ENCODE peak calls at places on chromosomes 6 and 20, in six cellular contexts. One of them, this sample, is unnamed. For H3K27me3, the result is how much of the 10 kb centered on the place peaks cover.

GRCh38 chr6:150336299-150336698 is 32.5 kb upstream of the IYD start:
- DNase-seq in body of pancreas: no peak
- DNase-seq in mesendoderm: no peak
- DNase-seq in right cardiac atrium: no peak
- DNase-seq in hepatocyte: peak
- DNase-seq in psoas muscle: no peak
- DNase-seq in this sample: no peak

GRCh38 chr20:63503524-63503923 is 4.6 kb upstream of the EEF1A2 start:
- DNase-seq in body of pancreas: no peak
- DNase-seq in mesendoderm: no peak
- DNase-seq in right cardiac atrium: peak
- DNase-seq in hepatocyte: no peak
- DNase-seq in psoas muscle: no peak
- DNase-seq in this sample: no peak

GRCh38 chr6:163314791-163315404 is 99.6 kb upstream of the QKI start:
- DNase-seq in body of pancreas: no peak
- DNase-seq in mesendoderm: no peak
- DNase-seq in right cardiac atrium: no peak
- DNase-seq in hepatocyte: no peak
- DNase-seq in psoas muscle: no peak
- DNase-seq in this sample: no peak

GRCh38 chr6:70371454-70372105 is 41.7 kb upstream of the FAM135A start:
- DNase-seq in body of pancreas: no peak
- DNase-seq in mesendoderm: peak
- DNase-seq in right cardiac atrium: no peak
- DNase-seq in hepatocyte: peak
- DNase-seq in psoas muscle: no peak
- DNase-seq in this sample: no peak

GRCh38 chr20:61861858-61862257 is 203.8 kb downstream of the TAF4 start:
- DNase-seq in body of pancreas: no peak
- DNase-seq in mesendoderm: no peak
- DNase-seq in right cardiac atrium: no peak
- DNase-seq in hepatocyte: no peak
- DNase-seq in psoas muscle: no peak
- DNase-seq in this sample: no peak

GRCh38 chr6:87336367-87336766 is 7.3 kb upstream of the GJB7 start:
- DNase-seq in body of pancreas: no peak
- DNase-seq in mesendoderm: peak
- DNase-seq in right cardiac atrium: no peak
- DNase-seq in hepatocyte: no peak
- DNase-seq in psoas muscle: no peak
- DNase-seq in this sample: no peak

GRCh38 chr6:143745160-143746133 is 67.7 kb downstream of the PHACTR2 start:
- DNase-seq in body of pancreas: peak
- DNase-seq in mesendoderm: peak
- DNase-seq in right cardiac atrium: no peak
- DNase-seq in hepatocyte: peak
- DNase-seq in psoas muscle: no peak
- DNase-seq in this sample: peak

GRCh38 chr6:82185948-82186347 is 61.6 kb downstream of the IBTK start:
- DNase-seq in body of pancreas: no peak
- DNase-seq in mesendoderm: no peak
- DNase-seq in right cardiac atrium: no peak
- DNase-seq in hepatocyte: no peak
- DNase-seq in psoas muscle: no peak
- DNase-seq in this sample: no peak

GRCh38 chr20:48919336-48919881 is 2.1 kb upstream of the ARFGEF2 start:
- DNase-seq in body of pancreas: no peak
- DNase-seq in mesendoderm: peak
- DNase-seq in right cardiac atrium: no peak
- DNase-seq in hepatocyte: no peak
- DNase-seq in psoas muscle: no peak
- DNase-seq in this sample: no peak

GRCh38 chr6:34610819-34611477 is 54.8 kb upstream of the SPDEF start:
- DNase-seq in body of pancreas: no peak
- DNase-seq in mesendoderm: no peak
- DNase-seq in right cardiac atrium: no peak
- DNase-seq in hepatocyte: peak
- DNase-seq in psoas muscle: no peak
- DNase-seq in this sample: no peak

DNA sequence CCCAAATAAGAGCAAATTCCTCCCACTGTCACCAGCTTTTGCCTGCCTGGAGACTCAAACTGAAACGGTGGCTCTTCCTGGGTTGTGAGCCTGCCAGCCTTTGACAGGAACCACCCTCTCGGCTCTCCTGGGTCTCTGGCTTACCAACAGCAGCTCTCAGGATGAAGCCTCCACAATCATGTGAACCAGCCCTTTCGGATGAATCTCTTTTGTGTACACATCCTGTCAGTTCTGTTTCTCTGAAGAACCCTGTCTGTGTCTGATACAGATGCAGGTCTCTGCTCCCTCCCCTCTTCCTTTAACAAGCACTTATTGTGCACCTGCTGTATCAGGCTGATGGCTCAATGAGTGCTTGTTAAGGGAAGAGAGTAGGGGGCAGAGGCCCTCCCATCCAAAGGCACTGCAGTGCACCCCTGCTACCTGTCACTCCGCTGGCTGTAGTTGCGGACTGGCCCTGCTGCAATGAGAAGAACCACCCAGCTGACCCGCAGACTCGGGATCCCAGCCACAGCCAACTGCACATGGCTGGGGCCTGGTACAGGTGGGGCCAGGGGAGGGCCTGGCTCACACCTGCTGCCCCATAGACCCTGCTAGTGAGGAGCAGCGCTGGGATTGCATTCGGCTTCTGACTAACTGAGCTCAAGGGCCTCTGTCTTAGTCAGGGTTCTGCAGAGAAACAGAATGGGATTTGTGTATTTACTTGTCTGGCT is 120.1 kb upstream of the PMEPA1 start:
- DNase-seq in body of pancreas: no peak
- DNase-seq in mesendoderm: no peak
- DNase-seq in right cardiac atrium: no peak
- DNase-seq in hepatocyte: no peak
- DNase-seq in psoas muscle: no peak
- DNase-seq in this sample: no peak
- H3K27me3 ChIP-seq in body of pancreas: under half
- H3K27me3 ChIP-seq in mesendoderm: under half
- H3K27me3 ChIP-seq in right cardiac atrium: under half
- H3K27me3 ChIP-seq in hepatocyte: under half
- H3K27me3 ChIP-seq in psoas muscle: under half
- H3K27me3 ChIP-seq in this sample: under half

DNA sequence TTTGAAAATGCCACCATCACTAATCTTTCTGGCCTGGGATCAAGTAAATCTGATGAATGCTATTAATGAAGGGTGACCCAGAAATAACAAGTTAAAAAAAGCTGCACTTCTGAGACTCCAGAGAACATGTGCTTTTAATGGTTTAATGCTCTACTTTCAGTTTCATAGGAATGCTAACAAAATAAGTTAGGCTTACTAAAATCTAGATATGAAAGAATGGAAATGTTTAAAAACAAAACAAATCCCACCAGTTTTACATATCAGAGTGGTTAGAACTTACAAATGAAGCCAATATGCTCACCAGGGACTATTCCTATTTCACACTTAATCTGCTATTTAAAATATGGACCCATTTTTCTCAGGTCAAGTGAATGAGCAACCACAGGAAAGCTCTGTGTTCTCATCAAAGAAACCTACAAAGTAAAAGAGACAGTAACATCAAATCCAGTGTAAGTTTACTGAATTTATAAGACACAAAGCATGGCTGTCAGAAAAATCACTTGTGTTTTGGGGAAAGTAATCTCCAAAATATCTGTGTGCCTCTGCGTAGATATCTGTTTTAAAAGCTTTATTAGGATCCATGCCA is 40.3 kb downstream of the FYN start:
- DNase-seq in body of pancreas: no peak
- DNase-seq in mesendoderm: no peak
- DNase-seq in right cardiac atrium: no peak
- DNase-seq in hepatocyte: no peak
- DNase-seq in psoas muscle: no peak
- DNase-seq in this sample: no peak
- H3K27ac ChIP-seq in body of pancreas: no peak
- H3K27ac ChIP-seq in mesendoderm: no peak
- H3K27ac ChIP-seq in right cardiac atrium: no peak
- H3K27ac ChIP-seq in hepatocyte: no peak
- H3K27ac ChIP-seq in psoas muscle: no peak
- H3K27ac ChIP-seq in this sample: no peak

GRCh38 chr6:63543001-63543400 is 29.3 kb upstream of the LOC128125822 start:
- DNase-seq in body of pancreas: no peak
- DNase-seq in mesendoderm: no peak
- DNase-seq in right cardiac atrium: no peak
- DNase-seq in hepatocyte: no peak
- DNase-seq in psoas muscle: no peak
- DNase-seq in this sample: no peak
- H3K27me3 ChIP-seq in body of pancreas: under half
- H3K27me3 ChIP-seq in mesendoderm: under half
- H3K27me3 ChIP-seq in right cardiac atrium: under half
- H3K27me3 ChIP-seq in hepatocyte: under half
- H3K27me3 ChIP-seq in psoas muscle: under half
- H3K27me3 ChIP-seq in this sample: under half

GRCh38 chr6:13708679-13709261 is 2.9 kb downstream of the RANBP9 start:
- DNase-seq in body of pancreas: no peak
- DNase-seq in mesendoderm: no peak
- DNase-seq in right cardiac atrium: no peak
- DNase-seq in hepatocyte: no peak
- DNase-seq in psoas muscle: no peak
- DNase-seq in this sample: no peak
- H3K27ac ChIP-seq in body of pancreas: peak
- H3K27ac ChIP-seq in mesendoderm: no peak
- H3K27ac ChIP-seq in right cardiac atrium: peak
- H3K27ac ChIP-seq in hepatocyte: peak
- H3K27ac ChIP-seq in psoas muscle: peak
- H3K27ac ChIP-seq in this sample: no peak